ENCODE peak calls at places on chromosomes 11 and 22, in eight cellular contexts. Q, Z, M, T, D, R, B and A are unnamed samples.

GRCh38 chr11:113874096-113874919 is 1.1 kb downstream of the USP28 start:
- DNase-seq in T (no peak), Q (no peak), R (no peak), D (peak; percentile 19), B (no peak), M (no peak), Z (no peak), A (no peak)

GRCh38 chr11:131572423-131572822 is 202.0 kb downstream of the NTM start:
- DNase-seq in Q (no peak), D (no peak), B (no peak), M (no peak), T (no peak), R (no peak), Z (no peak), A (no peak)

GRCh38 chr11:1211838-1212237 is 11.0 kb upstream of the MUC5B start:
- DNase-seq in T (no peak), Z (no peak), R (no peak), M (no peak), B (no peak), D (no peak), Q (no peak), A (no peak)

GRCh38 chr22:17269224-17269606 is 50.0 kb upstream of the ADA2 start:
- DNase-seq in T (no peak), R (no peak), B (no peak), D (no peak), M (no peak), Q (no peak), Z (no peak), A (no peak)

GRCh38 chr11:46281374-46281831 is 3.9 kb downstream of the CREB3L1 start:
- DNase-seq in T (no peak), B (no peak), D (no peak), Q (no peak), Z (no peak), R (no peak), M (no peak), A (no peak)

GRCh38 chr11:96169250-96169649 is 173.7 kb downstream of the MAML2 start:
- DNase-seq in B (no peak), R (no peak), M (no peak), D (no peak), Z (no peak), T (no peak), Q (no peak), A (no peak)

GRCh38 chr11:71410363-71410966 is 37.7 kb downstream of the DHCR7 start:
- DNase-seq in Z (no peak), M (no peak), B (no peak), Q (no peak), R (no peak), D (no peak), T (no peak), A (no peak)

GRCh38 chr11:64542172-64543125 is 48.6 kb upstream of the SLC22A12 start:
- DNase-seq in B (no peak), R (no peak), Z (no peak), Q (no peak), M (no peak), T (no peak), D (peak; percentile 94), A (peak; percentile 76)

GRCh38 chr11:79431535-79431934 is 9.3 kb downstream of the TENM4 start:
- DNase-seq in Q (no peak), R (no peak), T (peak; percentile 92), M (no peak), D (peak; percentile 92), B (no peak), Z (no peak), A (peak; percentile 93)

GRCh38 chr11:16781821-16782220 is 43.4 kb downstream of the C11orf58 start:
- DNase-seq in T (no peak), M (no peak), R (no peak), Z (no peak), D (no peak), Q (no peak), B (no peak), A (no peak)

GRCh38 chr11:15743244-15743629 is 613.1 kb downstream of the SOX6 start:
- DNase-seq in R (no peak), Z (no peak), T (no peak), B (no peak), D (no peak), Q (no peak), M (no peak), A (no peak)

GRCh38 chr11:121067453-121067852 is 33.6 kb upstream of the TECTA start:
- DNase-seq in Q (no peak), Z (no peak), M (no peak), T (no peak), D (no peak), R (no peak), B (peak; percentile 90), A (no peak)

GRCh38 chr11:23727821-23728220 is 769.0 kb upstream of the LUZP2 start:
- DNase-seq in Z (no peak), T (no peak), M (no peak), R (no peak), Q (no peak), D (peak; percentile 49), B (no peak), A (no peak)

GRCh38 chr11:8017894-8018741 is 31.0 kb downstream of the EIF3F start:
- DNase-seq in Z (no peak), Q (peak; percentile 29), D (no peak), M (no peak), R (no peak), B (no peak), T (no peak), A (no peak)

GRCh38 chr11:86291466-86292262 is 10.4 kb upstream of the HIKESHI start:
- DNase-seq in M (peak; percentile 54), Q (peak; percentile 43), R (peak; percentile 38), T (peak; percentile 26), B (no peak), D (peak; percentile 76), Z (peak; percentile 60), A (no peak)

GRCh38 chr22:33139937-33140336 is 81.8 kb upstream of the SYN3 start:
- DNase-seq in Q (no peak), R (no peak), D (no peak), B (no peak), Z (no peak), T (no peak), M (no peak), A (no peak)

GRCh38 chr11:832529-833113 is at the start of gene CD151:
- DNase-seq in B (no peak), M (no peak), T (peak; percentile 59), Q (peak; percentile 79), Z (peak; percentile 67), R (peak; percentile 19), D (peak; percentile 79), A (no peak)

GRCh38 chr22:20645954-20646353 is 128.0 kb upstream of the SERPIND1 start:
- DNase-seq in D (no peak), T (no peak), Z (no peak), Q (peak; percentile 5), R (no peak), M (no peak), B (no peak), A (no peak)

GRCh38 chr11:789951-790350 is at the start of gene CEND1:
- DNase-seq in R (no peak), M (no peak), Q (no peak), B (no peak), D (peak; percentile 44), Z (peak; percentile 67), T (no peak), A (no peak)

GRCh38 chr11:103652013-103652412 is 384.4 kb upstream of the DDI1 start:
- DNase-seq in Q (no peak), Z (no peak), R (no peak), D (no peak), M (no peak), T (peak; percentile 46), B (no peak), A (no peak)

GRCh38 chr11:8339592-8340022 is 75.9 kb upstream of the LMO1 start:
- DNase-seq in D (no peak), Q (peak; percentile 92), B (no peak), M (no peak), T (no peak), R (no peak), Z (no peak), A (no peak)

GRCh38 chr22:35509451-35509850 is 31.2 kb upstream of the RASD2 start:
- DNase-seq in B (no peak), D (no peak), R (no peak), M (no peak), T (no peak), Q (no peak), Z (no peak), A (no peak)

GRCh38 chr22:31626427-31627150 is 35.4 kb downstream of the PISD start:
- DNase-seq in Q (peak; percentile 24), Z (no peak), M (no peak), D (no peak), R (no peak), B (no peak), T (no peak), A (no peak)